ENCODE peak calls at places on chromosomes 5 and 9, in seven cellular contexts. One of them, this sample, is unnamed.

GRCh38 chr9:128108784-128109709 is 18.5 kb downstream of the PTGES2 start:
- DNase-seq in ovary: peak; percentile 33
- DNase-seq in endothelial cell of umbilical vein: no peak
- DNase-seq in uterus: no peak
- DNase-seq in thyroid gland: no peak
- DNase-seq in sigmoid colon: peak; percentile 32
- DNase-seq in prostate gland: no peak
- DNase-seq in this sample: no peak

GRCh38 chr5:102758576-102758975 is 3.5 kb downstream of the PAM start:
- DNase-seq in prostate gland: no peak
- DNase-seq in thyroid gland: no peak
- DNase-seq in sigmoid colon: no peak
- DNase-seq in endothelial cell of umbilical vein: no peak
- DNase-seq in uterus: no peak
- DNase-seq in ovary: no peak
- DNase-seq in this sample: no peak

GRCh38 chr5:150612405-150612804 is 28.1 kb upstream of the SYNPO start:
- DNase-seq in ovary: no peak
- DNase-seq in uterus: no peak
- DNase-seq in thyroid gland: no peak
- DNase-seq in sigmoid colon: no peak
- DNase-seq in endothelial cell of umbilical vein: peak; percentile 91
- DNase-seq in prostate gland: no peak
- DNase-seq in this sample: no peak

GRCh38 chr5:16067415-16067814 is 112.2 kb downstream of the MARCHF11 start:
- DNase-seq in endothelial cell of umbilical vein: no peak
- DNase-seq in sigmoid colon: no peak
- DNase-seq in ovary: no peak
- DNase-seq in prostate gland: no peak
- DNase-seq in thyroid gland: no peak
- DNase-seq in uterus: no peak
- DNase-seq in this sample: no peak

GRCh38 chr5:143585970-143586369 is 182.5 kb upstream of the NR3C1 start:
- DNase-seq in ovary: no peak
- DNase-seq in sigmoid colon: no peak
- DNase-seq in uterus: no peak
- DNase-seq in prostate gland: no peak
- DNase-seq in endothelial cell of umbilical vein: peak; percentile 61
- DNase-seq in thyroid gland: no peak
- DNase-seq in this sample: no peak

GRCh38 chr5:138720840-138721239 is 32.4 kb upstream of the CTNNA1 start:
- DNase-seq in thyroid gland: no peak
- DNase-seq in uterus: no peak
- DNase-seq in ovary: no peak
- DNase-seq in endothelial cell of umbilical vein: no peak
- DNase-seq in prostate gland: no peak
- DNase-seq in sigmoid colon: no peak
- DNase-seq in this sample: no peak

GRCh38 chr9:114638441-114638840 is 19.2 kb downstream of the TEX53 start:
- DNase-seq in ovary: no peak
- DNase-seq in prostate gland: no peak
- DNase-seq in thyroid gland: no peak
- DNase-seq in uterus: no peak
- DNase-seq in sigmoid colon: no peak
- DNase-seq in endothelial cell of umbilical vein: no peak
- DNase-seq in this sample: no peak

GRCh38 chr5:124289122-124289521 is 457.3 kb downstream of the ZNF608 start:
- DNase-seq in uterus: peak; percentile 22
- DNase-seq in thyroid gland: peak; percentile 88
- DNase-seq in sigmoid colon: no peak
- DNase-seq in endothelial cell of umbilical vein: no peak
- DNase-seq in ovary: peak; percentile 18
- DNase-seq in prostate gland: peak; percentile 40
- DNase-seq in this sample: no peak

GRCh38 chr5:160749682-160750081 is 102.3 kb downstream of the ATP10B start:
- DNase-seq in sigmoid colon: no peak
- DNase-seq in ovary: no peak
- DNase-seq in thyroid gland: no peak
- DNase-seq in uterus: no peak
- DNase-seq in endothelial cell of umbilical vein: no peak
- DNase-seq in prostate gland: no peak
- DNase-seq in this sample: no peak

GRCh38 chr5:138573949-138574670 is 1.1 kb downstream of the HSPA9 start:
- DNase-seq in thyroid gland: no peak
- DNase-seq in ovary: no peak
- DNase-seq in endothelial cell of umbilical vein: no peak
- DNase-seq in uterus: no peak
- DNase-seq in prostate gland: no peak
- DNase-seq in sigmoid colon: no peak
- DNase-seq in this sample: peak; percentile 30

GRCh38 chr9:35993976-35994720 is 36.2 kb upstream of the OR2S2 start:
- DNase-seq in sigmoid colon: no peak
- DNase-seq in prostate gland: no peak
- DNase-seq in endothelial cell of umbilical vein: no peak
- DNase-seq in uterus: no peak
- DNase-seq in ovary: no peak
- DNase-seq in thyroid gland: no peak
- DNase-seq in this sample: no peak

GRCh38 chr9:35994959-35995358 is 37.0 kb upstream of the OR2S2 start:
- DNase-seq in prostate gland: no peak
- DNase-seq in thyroid gland: no peak
- DNase-seq in uterus: no peak
- DNase-seq in ovary: no peak
- DNase-seq in sigmoid colon: no peak
- DNase-seq in endothelial cell of umbilical vein: no peak
- DNase-seq in this sample: no peak

GRCh38 chr9:35998333-35998732 is 38.4 kb upstream of the RECK start:
- DNase-seq in thyroid gland: no peak
- DNase-seq in uterus: no peak
- DNase-seq in ovary: no peak
- DNase-seq in endothelial cell of umbilical vein: no peak
- DNase-seq in prostate gland: no peak
- DNase-seq in sigmoid colon: no peak
- DNase-seq in this sample: no peak

DNA sequence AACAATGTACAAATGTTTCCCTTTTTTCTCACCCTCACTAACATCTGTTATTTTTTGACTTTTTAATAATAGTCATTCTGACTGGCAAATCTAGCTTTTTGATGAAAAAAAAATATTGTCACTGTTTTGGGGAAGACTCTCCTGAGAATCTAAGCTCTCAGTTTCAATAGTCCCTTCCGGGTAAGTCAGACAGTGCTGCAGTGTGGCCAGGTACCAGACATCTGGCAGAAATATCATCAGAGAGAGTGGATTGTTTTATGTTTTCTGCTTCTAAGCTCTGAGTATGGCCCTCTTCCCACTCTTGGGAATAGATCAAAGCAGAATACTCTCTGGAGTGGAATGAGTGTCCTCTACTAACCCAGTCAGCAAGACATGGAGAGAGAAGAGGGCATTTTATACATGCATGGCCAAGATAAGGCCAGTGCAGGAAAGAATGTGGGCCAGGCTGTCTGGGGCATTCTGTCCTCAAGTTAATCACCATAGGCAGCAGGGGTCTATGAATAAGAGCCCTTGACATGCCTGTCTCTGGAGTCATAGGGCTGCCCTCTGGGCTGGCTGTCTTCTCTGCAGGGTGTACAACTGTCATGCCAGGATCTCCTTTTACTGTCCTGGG is 38.5 kb upstream of the OR2S2 start:
- DNase-seq in ovary: no peak
- DNase-seq in prostate gland: no peak
- DNase-seq in uterus: no peak
- DNase-seq in endothelial cell of umbilical vein: no peak
- DNase-seq in sigmoid colon: no peak
- DNase-seq in thyroid gland: peak; percentile 72
- DNase-seq in this sample: no peak
- TF ChIP-seq POLR2A in ovary: no peak
- TF ChIP-seq POLR2A in prostate gland: no peak
- TF ChIP-seq POLR2A in uterus: no peak
- TF ChIP-seq POLR2A in endothelial cell of umbilical vein: no peak
- TF ChIP-seq POLR2A in sigmoid colon: no peak
- TF ChIP-seq POLR2A in thyroid gland: no peak
- TF ChIP-seq POLR2A in this sample: no peak

GRCh38 chr5:129405222-129405621 is 54.9 kb upstream of the ADAMTS19 start:
- DNase-seq in prostate gland: no peak
- DNase-seq in thyroid gland: no peak
- DNase-seq in sigmoid colon: no peak
- DNase-seq in ovary: no peak
- DNase-seq in uterus: no peak
- DNase-seq in endothelial cell of umbilical vein: no peak
- DNase-seq in this sample: no peak

GRCh38 chr5:129412731-129413130 is 47.4 kb upstream of the ADAMTS19 start:
- DNase-seq in endothelial cell of umbilical vein: no peak
- DNase-seq in uterus: no peak
- DNase-seq in ovary: no peak
- DNase-seq in prostate gland: no peak
- DNase-seq in sigmoid colon: no peak
- DNase-seq in thyroid gland: no peak
- DNase-seq in this sample: no peak

GRCh38 chr5:129406440-129406839 is 53.7 kb upstream of the ADAMTS19 start:
- DNase-seq in endothelial cell of umbilical vein: no peak
- DNase-seq in thyroid gland: no peak
- DNase-seq in ovary: no peak
- DNase-seq in sigmoid colon: no peak
- DNase-seq in uterus: no peak
- DNase-seq in prostate gland: no peak
- DNase-seq in this sample: no peak

GRCh38 chr5:129413570-129413969 is 46.5 kb upstream of the ADAMTS19 start:
- DNase-seq in endothelial cell of umbilical vein: no peak
- DNase-seq in uterus: no peak
- DNase-seq in thyroid gland: no peak
- DNase-seq in prostate gland: no peak
- DNase-seq in sigmoid colon: no peak
- DNase-seq in ovary: no peak
- DNase-seq in this sample: no peak

GRCh38 chr5:129410488-129410887 is 49.6 kb upstream of the ADAMTS19 start:
- DNase-seq in thyroid gland: no peak
- DNase-seq in prostate gland: no peak
- DNase-seq in sigmoid colon: no peak
- DNase-seq in endothelial cell of umbilical vein: no peak
- DNase-seq in ovary: no peak
- DNase-seq in uterus: no peak
- DNase-seq in this sample: no peak
- TF ChIP-seq POLR2A in thyroid gland: no peak
- TF ChIP-seq POLR2A in prostate gland: no peak
- TF ChIP-seq POLR2A in sigmoid colon: no peak
- TF ChIP-seq POLR2A in endothelial cell of umbilical vein: no peak
- TF ChIP-seq POLR2A in ovary: no peak
- TF ChIP-seq POLR2A in uterus: no peak
- TF ChIP-seq POLR2A in this sample: no peak

GRCh38 chr5:56480305-56481146 is 247.4 kb upstream of the ANKRD55 start:
- DNase-seq in ovary: peak; percentile 65
- DNase-seq in endothelial cell of umbilical vein: peak; percentile 58
- DNase-seq in thyroid gland: peak; percentile 67
- DNase-seq in prostate gland: peak; percentile 27
- DNase-seq in uterus: peak; percentile 41
- DNase-seq in sigmoid colon: peak; percentile 78
- DNase-seq in this sample: no peak
- TF ChIP-seq POLR2A in ovary: no peak
- TF ChIP-seq POLR2A in endothelial cell of umbilical vein: no peak
- TF ChIP-seq POLR2A in thyroid gland: no peak
- TF ChIP-seq POLR2A in prostate gland: no peak
- TF ChIP-seq POLR2A in uterus: no peak
- TF ChIP-seq POLR2A in sigmoid colon: no peak
- TF ChIP-seq POLR2A in this sample: no peak

DNA sequence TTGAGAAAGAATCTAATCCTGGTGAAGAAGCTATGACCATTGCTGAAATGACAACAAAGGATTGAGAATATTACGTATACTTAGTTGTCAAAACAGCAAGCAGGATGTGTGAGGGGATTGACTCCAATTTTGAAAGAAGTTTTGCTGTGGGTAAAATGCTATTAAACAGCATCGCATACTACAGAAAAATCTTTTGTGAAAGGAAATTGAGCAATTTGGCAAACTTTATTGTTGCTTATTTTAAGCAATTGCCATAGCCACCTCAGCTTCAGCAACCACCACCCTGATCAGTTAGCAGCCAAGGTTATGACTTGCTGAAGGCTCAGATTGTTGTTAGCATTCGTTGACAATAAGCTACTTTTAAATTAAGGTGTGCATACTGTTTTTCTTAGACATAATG is 22.5 kb upstream of the ARL14EPL start:
- DNase-seq in sigmoid colon: no peak
- DNase-seq in endothelial cell of umbilical vein: no peak
- DNase-seq in ovary: no peak
- DNase-seq in prostate gland: no peak
- DNase-seq in uterus: no peak
- DNase-seq in thyroid gland: no peak
- DNase-seq in this sample: no peak
- TF ChIP-seq POLR2A in sigmoid colon: no peak
- TF ChIP-seq POLR2A in endothelial cell of umbilical vein: no peak
- TF ChIP-seq POLR2A in ovary: no peak
- TF ChIP-seq POLR2A in prostate gland: no peak
- TF ChIP-seq POLR2A in uterus: no peak
- TF ChIP-seq POLR2A in thyroid gland: no peak
- TF ChIP-seq POLR2A in this sample: no peak

GRCh38 chr9:36486933-36487481 is 85.7 kb upstream of the MELK start:
- DNase-seq in uterus: peak; percentile 46
- DNase-seq in prostate gland: peak; percentile 11
- DNase-seq in sigmoid colon: peak; percentile 76
- DNase-seq in ovary: peak; percentile 51
- DNase-seq in endothelial cell of umbilical vein: peak; percentile 42
- DNase-seq in thyroid gland: peak; percentile 39
- DNase-seq in this sample: peak; percentile 71
- TF ChIP-seq POLR2A in uterus: no peak
- TF ChIP-seq POLR2A in prostate gland: no peak
- TF ChIP-seq POLR2A in sigmoid colon: no peak
- TF ChIP-seq POLR2A in ovary: no peak
- TF ChIP-seq POLR2A in endothelial cell of umbilical vein: no peak
- TF ChIP-seq POLR2A in thyroid gland: no peak
- TF ChIP-seq POLR2A in this sample: no peak

GRCh38 chr5:177006265-177006972 is at the start of gene UIMC1:
- DNase-seq in endothelial cell of umbilical vein: peak; percentile 96
- DNase-seq in sigmoid colon: peak; percentile 95
- DNase-seq in prostate gland: peak; percentile 84
- DNase-seq in thyroid gland: peak; percentile 93
- DNase-seq in ovary: peak; percentile 91
- DNase-seq in uterus: peak; percentile 88
- DNase-seq in this sample: peak; percentile 97
- TF ChIP-seq POLR2A in endothelial cell of umbilical vein: peak; percentile 56
- TF ChIP-seq POLR2A in sigmoid colon: no peak
- TF ChIP-seq POLR2A in prostate gland: peak; percentile 28
- TF ChIP-seq POLR2A in thyroid gland: no peak
- TF ChIP-seq POLR2A in ovary: peak; percentile 34
- TF ChIP-seq POLR2A in uterus: peak; percentile 8
- TF ChIP-seq POLR2A in this sample: peak; percentile 69

DNA sequence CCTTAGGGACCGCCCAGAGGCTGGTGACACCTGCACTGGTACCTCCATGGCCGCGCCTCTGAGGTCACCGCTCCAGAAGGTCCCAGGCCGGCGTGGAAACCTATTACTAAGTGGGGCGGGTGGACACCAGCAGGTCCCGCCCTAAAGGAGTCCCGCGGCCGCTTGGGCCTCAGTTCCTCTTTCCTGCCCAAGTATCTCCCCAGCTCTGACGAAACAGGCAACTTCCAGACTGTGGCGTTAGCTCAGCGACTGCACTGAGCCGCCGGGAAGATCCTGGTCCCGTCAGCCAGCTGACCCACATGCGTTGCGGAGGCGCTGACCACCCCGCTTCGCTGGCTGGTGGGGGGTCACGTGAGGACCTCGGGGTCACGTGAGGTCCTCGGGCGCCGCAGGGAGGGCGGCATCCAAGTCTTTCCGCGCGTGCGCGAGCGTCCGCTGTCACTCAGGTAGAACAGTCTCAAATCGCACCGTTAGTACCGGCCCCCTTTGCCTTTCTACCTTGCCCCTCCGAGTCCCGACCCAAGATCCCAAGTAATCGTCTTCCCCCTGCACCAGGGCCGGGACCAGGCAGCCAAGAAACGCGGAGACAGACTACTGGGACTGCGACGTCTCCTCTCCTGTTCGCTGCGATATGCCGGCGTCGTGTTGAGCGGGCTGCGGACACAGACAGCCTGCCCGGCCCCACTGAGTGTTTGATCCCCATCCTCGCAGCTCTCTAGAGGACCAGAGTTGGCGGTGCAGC is 53.7 kb upstream of the KDM4C start:
- DNase-seq in uterus: peak; percentile 72
- DNase-seq in ovary: peak; percentile 83
- DNase-seq in prostate gland: peak; percentile 62
- DNase-seq in endothelial cell of umbilical vein: peak; percentile 86
- DNase-seq in thyroid gland: peak; percentile 83
- DNase-seq in sigmoid colon: peak; percentile 93
- DNase-seq in this sample: peak; percentile 88
- TF ChIP-seq POLR2A in uterus: peak; percentile 34
- TF ChIP-seq POLR2A in ovary: peak; percentile 56
- TF ChIP-seq POLR2A in prostate gland: peak; percentile 23
- TF ChIP-seq POLR2A in endothelial cell of umbilical vein: peak; percentile 79
- TF ChIP-seq POLR2A in thyroid gland: no peak
- TF ChIP-seq POLR2A in sigmoid colon: peak; percentile 18
- TF ChIP-seq POLR2A in this sample: peak; percentile 86

This sample was measured in erythroblast.